ENCODE peak calls at places on chromosome 15, in six cellular contexts. H, Z, C, G, V and A are unnamed samples. For H3K4me1, the result is how much of the 10 kb centered on the place peaks cover.

GRCh38 chr15:78702609-78703332 is 61.8 kb upstream of the CHRNB4 start:
- DNase-seq in Z (no peak), C (no peak), H (no peak), G (no peak), V (no peak), A (no peak)

GRCh38 chr15:99958426-99959097 is 225.3 kb upstream of the LYSMD4 start:
- DNase-seq in G (no peak), H (no peak), C (no peak), V (no peak), Z (no peak), A (no peak)

GRCh38 chr15:50148362-50148963 is 29.4 kb upstream of the ATP8B4 start:
- DNase-seq in H (no peak), Z (no peak), G (no peak), C (no peak), V (no peak), A (no peak)

GRCh38 chr15:56307180-56307579 is 58.0 kb upstream of the TEX9 start:
- DNase-seq in H (no peak), C (no peak), G (no peak), V (no peak), Z (no peak), A (no peak)

GRCh38 chr15:83380026-83380425 is 67.1 kb upstream of the SH3GL3 start:
- DNase-seq in V (no peak), C (no peak), Z (no peak), H (no peak), G (no peak), A (no peak)

GRCh38 chr15:81312790-81313543 is 11.0 kb downstream of the STARD5 start:
- DNase-seq in G (peak), Z (peak), H (no peak), C (no peak), V (peak), A (peak)

GRCh38 chr15:89494941-89495637 is 1.3 kb downstream of the RHCG start:
- DNase-seq in C (no peak), V (peak), G (no peak), Z (no peak), H (no peak), A (no peak)

GRCh38 chr15:41581110-41581509 is 22.1 kb downstream of the TYRO3 start:
- DNase-seq in V (no peak), G (no peak), H (no peak), C (no peak), Z (no peak), A (no peak)

GRCh38 chr15:51312754-51313390 is 25.5 kb downstream of the CYP19A1 start:
- DNase-seq in C (no peak), H (no peak), Z (no peak), V (no peak), G (no peak), A (no peak)

GRCh38 chr15:98942966-98943584 is 64.5 kb downstream of the PGPEP1L start:
- DNase-seq in C (no peak), H (no peak), Z (no peak), G (peak), V (no peak), A (no peak)

GRCh38 chr15:49301562-49301961 is 121.5 kb upstream of the FGF7 start:
- DNase-seq in H (no peak), Z (no peak), C (no peak), G (no peak), V (no peak), A (no peak)

GRCh38 chr15:89704411-89704810 is 13.8 kb downstream of the WDR93 start:
- DNase-seq in V (no peak), C (no peak), G (no peak), H (no peak), Z (no peak), A (no peak)

GRCh38 chr15:66927326-66928077 is 137.9 kb upstream of the SMAD3 start:
- DNase-seq in Z (no peak), C (no peak), G (no peak), H (no peak), V (no peak), A (no peak)

GRCh38 chr15:60096157-60096556 is 92.0 kb downstream of the FOXB1 start:
- DNase-seq in C (no peak), Z (no peak), G (no peak), H (no peak), V (no peak), A (no peak)

GRCh38 chr15:90619939-90620338 is 90.2 kb downstream of the CRTC3 start:
- DNase-seq in Z (no peak), H (no peak), G (no peak), C (no peak), V (no peak), A (no peak)

GRCh38 chr15:71743861-71744382 is 66.4 kb upstream of the NR2E3 start:
- DNase-seq in V (no peak), G (no peak), C (peak), H (peak), Z (peak), A (no peak)

GRCh38 chr15:34367128-34368081 is at the start of gene LPCAT4:
- DNase-seq in V (peak), C (peak), Z (peak), G (peak), H (peak), A (peak)

GRCh38 chr15:49435201-49435600 is 12.2 kb downstream of the FGF7 start:
- DNase-seq in H (no peak), Z (no peak), G (no peak), V (no peak), C (no peak), A (no peak)

GRCh38 chr15:69272139-69272538 is 26.6 kb upstream of the PAQR5 start:
- DNase-seq in G (no peak), V (no peak), H (no peak), C (no peak), Z (no peak), A (no peak)

GRCh38 chr15:80966431-80967197 is 23.0 kb downstream of the MESD start:
- DNase-seq in H (no peak), Z (no peak), C (no peak), G (no peak), V (no peak), A (no peak)

GRCh38 chr15:70916531-70916930 is 23.9 kb downstream of the LRRC49 start:
- DNase-seq in G (no peak), C (no peak), V (no peak), H (no peak), Z (no peak), A (peak)

GRCh38 chr15:100781061-100781960 is 98.3 kb upstream of the ALDH1A3 start:
- DNase-seq in Z (peak), V (peak), H (peak), C (no peak), G (no peak), A (no peak)

GRCh38 chr15:71199384-71200351 is 84.4 kb downstream of the THSD4 start:
- DNase-seq in H (no peak), G (no peak), Z (no peak), V (no peak), C (no peak), A (no peak)

GRCh38 chr15:82539690-82540054 is 585 bp downstream of the RPS17 start:
- DNase-seq in V (no peak), C (no peak), H (no peak), G (no peak), Z (no peak), A (no peak)

GRCh38 chr15:70268698-70269251 is 171.1 kb upstream of the TLE3 start:
- DNase-seq in H (no peak), G (peak), C (no peak), V (no peak), Z (no peak), A (no peak)

GRCh38 chr15:59169337-59169736 is 37.3 kb upstream of the LDHAL6B start:
- DNase-seq in G (no peak), C (no peak), V (no peak), Z (no peak), H (no peak), A (no peak)

GRCh38 chr15:23606226-23606625 is 40.8 kb downstream of the MKRN3 start:
- DNase-seq in V (no peak), H (no peak), C (no peak), Z (no peak), G (no peak), A (no peak)

GRCh38 chr15:47908950-47909670 is 191.8 kb downstream of the SEMA6D start:
- DNase-seq in H (no peak), V (no peak), Z (no peak), C (no peak), G (no peak), A (no peak)

DNA sequence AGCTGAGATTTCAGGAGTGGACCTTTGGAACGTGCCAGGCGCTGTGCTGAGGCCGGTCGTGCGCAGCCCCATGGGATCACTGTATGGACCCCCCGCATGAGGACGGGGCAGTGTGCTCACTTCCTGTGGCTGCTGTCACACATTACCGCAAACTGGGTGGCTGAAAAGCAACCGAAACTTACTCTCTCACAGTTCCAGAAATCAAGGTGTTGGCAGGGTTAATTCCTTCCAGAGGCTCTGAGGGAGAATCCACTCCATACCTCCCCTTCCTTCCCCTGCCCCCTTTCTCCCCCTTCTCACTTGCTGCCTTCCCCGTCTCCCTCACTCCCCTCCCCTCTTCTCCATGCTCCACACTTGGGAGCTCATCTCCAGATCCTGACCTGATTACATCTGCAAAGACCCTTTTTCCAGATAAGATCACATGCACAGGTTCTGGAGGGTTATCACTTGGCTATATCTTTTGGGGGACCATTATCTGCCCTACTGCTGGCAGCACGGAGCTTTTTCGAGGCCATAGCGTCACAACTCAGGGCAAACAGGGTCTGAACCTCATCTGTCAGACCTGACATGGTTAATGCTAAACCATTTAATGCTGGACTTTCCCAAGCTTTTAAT is 41.2 kb downstream of the KLF13 start:
- DNase-seq in C (no peak), V (no peak), H (no peak), Z (no peak), G (peak), A (peak)
- H3K4me1 ChIP-seq in C (under half), V (under half), H (half or more), Z (half or more), G (half or more), A (half or more)

GRCh38 chr15:57559875-57560274 is 31.8 kb upstream of the MYZAP start:
- DNase-seq in H (peak), Z (peak), V (peak), C (peak), G (peak), A (peak)
- TF ChIP-seq CTCF in H (peak), Z (peak), V (peak), C (peak), G (peak), A (peak)

DNA sequence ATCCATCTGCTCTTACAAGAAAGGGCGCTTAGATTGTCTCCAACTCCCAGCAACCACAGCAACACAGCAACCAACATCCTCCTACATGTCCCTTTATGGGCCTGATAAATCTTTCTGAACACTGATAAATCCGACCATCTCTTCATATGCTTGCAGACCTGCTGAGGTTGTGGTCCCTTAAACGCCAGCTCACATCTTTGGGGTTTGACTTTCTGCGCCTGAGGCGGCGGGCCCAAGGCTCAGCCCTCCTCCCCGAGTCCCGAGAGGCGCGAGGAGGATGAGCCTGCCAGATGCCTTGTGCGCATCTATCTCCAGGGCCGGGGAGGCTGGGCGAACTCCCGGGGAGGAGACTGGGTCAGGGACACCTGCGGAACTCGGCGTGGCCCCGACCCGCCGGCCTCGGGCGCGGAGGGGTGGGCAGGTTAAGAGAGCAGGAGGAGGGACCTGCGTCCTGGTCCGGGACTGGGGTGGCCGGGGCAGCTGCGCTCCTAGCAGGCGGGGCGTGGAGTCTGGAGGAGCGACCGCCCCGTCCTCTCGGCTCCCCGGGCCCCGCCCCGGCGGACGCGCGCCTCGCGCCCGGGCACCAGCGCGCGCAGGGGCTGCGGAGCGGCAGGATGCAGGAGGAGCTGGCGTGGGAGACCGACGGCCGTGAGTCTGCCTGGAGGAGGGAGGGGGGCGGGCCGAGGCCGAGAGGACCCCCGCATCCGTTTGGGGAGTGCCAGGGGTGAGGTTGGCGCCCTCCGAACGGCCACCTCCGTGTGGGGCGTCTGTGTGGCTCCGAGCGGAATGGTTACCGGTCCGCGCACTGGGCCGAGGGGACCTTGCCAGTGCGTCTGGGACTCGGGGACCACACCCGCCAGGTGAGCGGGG is at the start of gene ANKDD1A:
- DNase-seq in V (peak), Z (peak), G (peak), C (peak), H (peak), A (peak)
- H3K4me3 ChIP-seq in V (peak), Z (peak), G (peak), C (peak), H (peak), A (peak)

GRCh38 chr15:40091861-40092415 is 16.7 kb downstream of the BMF start:
- DNase-seq in V (peak), G (no peak), H (no peak), C (no peak), Z (no peak), A (no peak)
- H3K4me1 ChIP-seq in V (under half), G (half or more), H (under half), C (under half), Z (under half), A (half or more)